ENCODE peak calls at places on chromosomes 16 and 17, in four cellular contexts. Q, Y, O and U are unnamed samples.

GRCh38 chr17:73952498-73953205 is 250.8 kb upstream of the RPL38 start:
- DNase-seq in Q (peak), Y (peak), O (no peak), U (peak)

GRCh38 chr16:10121496-10121895 is 60.7 kb downstream of the GRIN2A start:
- DNase-seq in Q (no peak), Y (no peak), O (peak), U (peak)

GRCh38 chr17:3039748-3040147 is 23.7 kb downstream of the OR1D5 start:
- DNase-seq in Q (no peak), Y (no peak), O (peak), U (no peak)

GRCh38 chr16:56206951-56207350 is 15.7 kb downstream of the GNAO1 start:
- DNase-seq in Q (no peak), Y (no peak), O (no peak), U (no peak)

GRCh38 chr17:64178011-64178825 is 48.3 kb upstream of the ERN1 start:
- DNase-seq in Q (no peak), Y (no peak), O (peak), U (no peak)

GRCh38 chr17:53033297-53033696 is 789.4 kb upstream of the KIF2B start:
- DNase-seq in Q (no peak), Y (no peak), O (no peak), U (peak)

GRCh38 chr16:763903-764750 is 3.6 kb downstream of the MSLN start:
- DNase-seq in Q (no peak), Y (no peak), O (no peak), U (no peak)

GRCh38 chr17:47949951-47950350 is 7.7 kb downstream of the PRR15L start:
- DNase-seq in Q (no peak), Y (no peak), O (no peak), U (no peak)

GRCh38 chr16:72829846-72830620 is 217.9 kb downstream of the ZFHX3 start:
- DNase-seq in Q (no peak), Y (no peak), O (peak), U (no peak)

GRCh38 chr16:77277141-77277540 is 77.9 kb downstream of the SYCE1L start:
- DNase-seq in Q (no peak), Y (no peak), O (no peak), U (no peak)

GRCh38 chr17:75753193-75753513 is 11.8 kb downstream of the GALK1 start:
- DNase-seq in Q (no peak), Y (no peak), O (no peak), U (no peak)

GRCh38 chr16:19853132-19853972 is 31.3 kb downstream of the GPRC5B start:
- DNase-seq in Q (no peak), Y (no peak), O (no peak), U (no peak)

DNA sequence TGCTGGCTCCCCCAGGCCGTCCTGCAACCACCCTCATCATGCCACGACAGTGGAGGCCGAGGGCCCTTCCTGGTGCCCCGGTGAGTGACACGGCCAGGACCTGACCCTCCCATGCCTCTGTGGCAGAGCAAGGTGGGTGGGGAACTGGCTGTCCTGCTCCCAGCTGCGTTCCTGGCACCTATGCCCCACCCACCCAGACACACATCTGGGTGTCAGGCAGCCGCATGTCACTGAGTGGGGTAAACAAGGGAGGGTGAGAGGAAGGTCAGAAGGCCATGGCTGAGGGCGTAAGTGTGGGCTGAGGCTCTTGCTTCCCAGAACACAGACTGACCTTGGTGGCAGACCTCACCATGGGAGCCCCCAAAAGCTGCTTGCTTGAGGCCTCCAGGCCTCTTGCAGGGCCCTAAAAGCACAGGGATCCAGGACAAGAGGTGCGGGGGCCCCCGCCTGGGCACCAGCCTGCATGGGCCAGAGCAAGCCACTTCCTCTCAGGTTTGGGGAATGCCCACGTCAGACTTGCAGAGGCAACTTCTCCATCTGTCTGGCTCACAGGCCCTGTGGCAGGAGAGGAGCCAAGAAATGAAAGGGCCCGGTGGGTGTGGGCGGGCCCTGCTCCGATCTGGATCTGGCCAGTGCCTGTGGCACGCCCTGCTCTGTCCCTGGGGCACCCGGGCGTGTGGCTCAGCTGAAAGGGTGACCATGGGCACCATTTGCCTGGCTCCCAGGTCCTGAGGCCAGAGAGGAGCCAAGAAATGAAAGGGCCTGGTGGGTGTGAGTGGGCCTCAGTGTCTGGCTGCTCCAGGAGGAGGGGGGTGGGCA is 3.9 kb upstream of the CCDC57 start:
- DNase-seq in Q (no peak), Y (no peak), O (peak), U (no peak)
- H2BK120ac ChIP-seq in Q (no peak), Y (no peak), O (peak), U (no peak)

DNA sequence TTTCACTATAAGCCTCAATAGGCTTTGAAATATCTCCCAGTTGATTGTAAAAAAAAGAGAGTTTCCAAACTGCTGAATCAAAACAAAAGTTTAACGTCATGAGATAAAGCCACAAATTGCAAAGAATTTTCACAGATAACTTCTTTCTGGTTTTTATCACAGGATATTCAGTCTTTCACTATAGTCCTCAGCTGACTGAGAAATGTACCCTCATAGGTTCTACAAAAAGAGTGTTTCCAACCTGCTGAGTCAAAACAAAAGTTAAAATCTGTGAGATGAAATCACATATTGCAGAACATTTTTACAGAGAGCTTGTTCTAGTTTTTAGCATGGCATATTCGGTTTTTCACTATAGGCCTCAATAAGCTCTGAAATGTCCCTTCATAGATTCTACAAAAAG is 559.2 kb downstream of the KCNJ18 start:
- DNase-seq in Q (no peak), Y (no peak), O (no peak), U (no peak)
- H4K5ac ChIP-seq in Q (no peak), Y (no peak), O (no peak), U (no peak)

GRCh38 chr17:55384833-55385232 is 36.8 kb downstream of the MMD start:
- DNase-seq in Q (no peak), Y (no peak), O (no peak), U (no peak)
- H2BK120ac ChIP-seq in Q (no peak), Y (no peak), O (no peak), U (no peak)

GRCh38 chr17:59695943-59696681 is 11.1 kb downstream of the PTRH2 start:
- DNase-seq in Q (no peak), Y (no peak), O (no peak), U (peak)
- H4K5ac ChIP-seq in Q (no peak), Y (no peak), O (no peak), U (no peak)

DNA sequence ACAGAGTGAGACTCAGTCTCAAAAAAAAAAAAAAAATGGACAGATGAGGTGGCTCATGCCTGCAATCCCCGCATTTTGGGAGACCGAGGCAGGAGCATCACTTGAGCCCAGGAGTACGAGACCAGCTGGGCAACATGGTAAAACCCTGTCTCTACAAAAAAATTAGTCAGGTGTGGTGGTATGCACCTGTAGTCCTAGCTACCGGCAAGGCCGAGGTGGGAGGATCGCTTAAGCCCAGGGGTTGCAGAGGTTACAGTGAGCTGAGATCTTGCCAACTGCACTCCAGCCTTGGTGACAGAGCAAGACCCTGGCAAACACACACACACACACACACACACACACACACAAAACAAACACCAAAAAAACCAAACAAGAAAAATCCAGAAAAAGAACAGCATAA is 7.7 kb upstream of the ENGASE start:
- DNase-seq in Q (no peak), Y (no peak), O (no peak), U (no peak)
- H2BK120ac ChIP-seq in Q (no peak), Y (no peak), O (no peak), U (no peak)

DNA sequence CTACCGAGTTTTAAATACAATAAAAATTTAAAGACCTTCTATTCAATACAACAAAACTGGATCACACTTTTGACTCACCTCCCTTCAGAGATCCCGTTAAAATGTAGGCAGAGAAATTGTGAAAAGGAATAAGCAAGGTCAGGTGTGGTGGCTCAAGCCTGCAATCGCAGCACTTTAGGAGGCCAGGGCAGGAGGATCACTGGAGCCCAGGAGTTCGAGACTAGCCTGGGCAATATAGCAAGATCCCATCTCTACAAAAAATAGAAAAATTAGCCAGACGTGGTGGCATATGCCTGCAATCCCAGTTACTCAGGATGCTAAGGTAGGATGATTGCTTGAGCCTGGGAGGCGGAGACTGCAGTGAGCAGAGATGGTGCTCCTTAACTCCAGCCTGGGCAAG is 16.7 kb downstream of the CHST5 start:
- DNase-seq in Q (no peak), Y (no peak), O (no peak), U (no peak)
- H4K5ac ChIP-seq in Q (no peak), Y (no peak), O (no peak), U (no peak)